ENCODE peak calls at places on chromosomes 4 and X, in seven cellular contexts. One of them, this sample, is unnamed.

GRCh38 chrX:17750436-17750835 is 13.1 kb downstream of the SCML1 start:
- DNase-seq in stimulated activated CD8-positive, alpha-beta memory T cell treated with anti-CD3 and anti-CD28 coated beads, Interleukin-7, amount 100 ng/mL, for 1 hour: no peak
- DNase-seq in activated CD4-positive, alpha-beta T cell treated with anti-CD3 and anti-CD28 coated beads, Interleukin-2, amount 10 ng/mL, durations not matched to agents 7 days and 5 days: no peak
- DNase-seq in AML-193: no peak
- DNase-seq in stimulated activated CD4-positive, alpha-beta T cell treated with anti-CD3 and anti-CD28 coated beads, Interleukin-12 subunit alpha, Interleukin-12 subunit beta, amount 100 ng/mL, for 4 hours: no peak
- DNase-seq in adrenal gland: no peak
- DNase-seq in posterior vena cava: no peak
- DNase-seq in this sample: no peak

GRCh38 chr4:15562114-15562513 is 92.4 kb downstream of the CC2D2A start:
- DNase-seq in stimulated activated CD8-positive, alpha-beta memory T cell treated with anti-CD3 and anti-CD28 coated beads, Interleukin-7, amount 100 ng/mL, for 1 hour: no peak
- DNase-seq in activated CD4-positive, alpha-beta T cell treated with anti-CD3 and anti-CD28 coated beads, Interleukin-2, amount 10 ng/mL, durations not matched to agents 7 days and 5 days: no peak
- DNase-seq in AML-193: no peak
- DNase-seq in stimulated activated CD4-positive, alpha-beta T cell treated with anti-CD3 and anti-CD28 coated beads, Interleukin-12 subunit alpha, Interleukin-12 subunit beta, amount 100 ng/mL, for 4 hours: no peak
- DNase-seq in adrenal gland: no peak
- DNase-seq in posterior vena cava: no peak
- DNase-seq in this sample: no peak

GRCh38 chrX:102085706-102086105 is 39.8 kb upstream of the TCEAL2 start:
- DNase-seq in stimulated activated CD8-positive, alpha-beta memory T cell treated with anti-CD3 and anti-CD28 coated beads, Interleukin-7, amount 100 ng/mL, for 1 hour: no peak
- DNase-seq in activated CD4-positive, alpha-beta T cell treated with anti-CD3 and anti-CD28 coated beads, Interleukin-2, amount 10 ng/mL, durations not matched to agents 7 days and 5 days: peak; percentile 5
- DNase-seq in AML-193: no peak
- DNase-seq in stimulated activated CD4-positive, alpha-beta T cell treated with anti-CD3 and anti-CD28 coated beads, Interleukin-12 subunit alpha, Interleukin-12 subunit beta, amount 100 ng/mL, for 4 hours: no peak
- DNase-seq in adrenal gland: no peak
- DNase-seq in posterior vena cava: no peak
- DNase-seq in this sample: no peak

GRCh38 chrX:38006283-38006682 is at the start of gene SYTL5:
- DNase-seq in stimulated activated CD8-positive, alpha-beta memory T cell treated with anti-CD3 and anti-CD28 coated beads, Interleukin-7, amount 100 ng/mL, for 1 hour: no peak
- DNase-seq in activated CD4-positive, alpha-beta T cell treated with anti-CD3 and anti-CD28 coated beads, Interleukin-2, amount 10 ng/mL, durations not matched to agents 7 days and 5 days: no peak
- DNase-seq in AML-193: no peak
- DNase-seq in stimulated activated CD4-positive, alpha-beta T cell treated with anti-CD3 and anti-CD28 coated beads, Interleukin-12 subunit alpha, Interleukin-12 subunit beta, amount 100 ng/mL, for 4 hours: no peak
- DNase-seq in adrenal gland: no peak
- DNase-seq in posterior vena cava: no peak
- DNase-seq in this sample: no peak

GRCh38 chr4:116332508-116332907 is 752.9 kb downstream of the TRAM1L1 start:
- DNase-seq in stimulated activated CD8-positive, alpha-beta memory T cell treated with anti-CD3 and anti-CD28 coated beads, Interleukin-7, amount 100 ng/mL, for 1 hour: no peak
- DNase-seq in activated CD4-positive, alpha-beta T cell treated with anti-CD3 and anti-CD28 coated beads, Interleukin-2, amount 10 ng/mL, durations not matched to agents 7 days and 5 days: no peak
- DNase-seq in AML-193: no peak
- DNase-seq in stimulated activated CD4-positive, alpha-beta T cell treated with anti-CD3 and anti-CD28 coated beads, Interleukin-12 subunit alpha, Interleukin-12 subunit beta, amount 100 ng/mL, for 4 hours: no peak
- DNase-seq in adrenal gland: no peak
- DNase-seq in posterior vena cava: no peak
- DNase-seq in this sample: no peak

GRCh38 chr4:42865572-42866189 is 26.8 kb upstream of the GRXCR1 start:
- DNase-seq in stimulated activated CD8-positive, alpha-beta memory T cell treated with anti-CD3 and anti-CD28 coated beads, Interleukin-7, amount 100 ng/mL, for 1 hour: no peak
- DNase-seq in activated CD4-positive, alpha-beta T cell treated with anti-CD3 and anti-CD28 coated beads, Interleukin-2, amount 10 ng/mL, durations not matched to agents 7 days and 5 days: peak; percentile 65
- DNase-seq in AML-193: peak; percentile 55
- DNase-seq in stimulated activated CD4-positive, alpha-beta T cell treated with anti-CD3 and anti-CD28 coated beads, Interleukin-12 subunit alpha, Interleukin-12 subunit beta, amount 100 ng/mL, for 4 hours: peak; percentile 15
- DNase-seq in adrenal gland: peak; percentile 73
- DNase-seq in posterior vena cava: no peak
- DNase-seq in this sample: peak; percentile 10

GRCh38 chrX:107714196-107714811 is 61.3 kb downstream of the TSC22D3 start:
- DNase-seq in stimulated activated CD8-positive, alpha-beta memory T cell treated with anti-CD3 and anti-CD28 coated beads, Interleukin-7, amount 100 ng/mL, for 1 hour: no peak
- DNase-seq in activated CD4-positive, alpha-beta T cell treated with anti-CD3 and anti-CD28 coated beads, Interleukin-2, amount 10 ng/mL, durations not matched to agents 7 days and 5 days: no peak
- DNase-seq in AML-193: no peak
- DNase-seq in stimulated activated CD4-positive, alpha-beta T cell treated with anti-CD3 and anti-CD28 coated beads, Interleukin-12 subunit alpha, Interleukin-12 subunit beta, amount 100 ng/mL, for 4 hours: no peak
- DNase-seq in adrenal gland: no peak
- DNase-seq in posterior vena cava: no peak
- DNase-seq in this sample: no peak

GRCh38 chr4:46933686-46934085 is 24.6 kb upstream of the COX7B2 start:
- DNase-seq in stimulated activated CD8-positive, alpha-beta memory T cell treated with anti-CD3 and anti-CD28 coated beads, Interleukin-7, amount 100 ng/mL, for 1 hour: no peak
- DNase-seq in activated CD4-positive, alpha-beta T cell treated with anti-CD3 and anti-CD28 coated beads, Interleukin-2, amount 10 ng/mL, durations not matched to agents 7 days and 5 days: no peak
- DNase-seq in AML-193: no peak
- DNase-seq in stimulated activated CD4-positive, alpha-beta T cell treated with anti-CD3 and anti-CD28 coated beads, Interleukin-12 subunit alpha, Interleukin-12 subunit beta, amount 100 ng/mL, for 4 hours: no peak
- DNase-seq in adrenal gland: no peak
- DNase-seq in posterior vena cava: no peak
- DNase-seq in this sample: no peak

GRCh38 chr4:55706526-55706925 is 70.4 kb upstream of the NMU start:
- DNase-seq in stimulated activated CD8-positive, alpha-beta memory T cell treated with anti-CD3 and anti-CD28 coated beads, Interleukin-7, amount 100 ng/mL, for 1 hour: no peak
- DNase-seq in activated CD4-positive, alpha-beta T cell treated with anti-CD3 and anti-CD28 coated beads, Interleukin-2, amount 10 ng/mL, durations not matched to agents 7 days and 5 days: no peak
- DNase-seq in AML-193: no peak
- DNase-seq in stimulated activated CD4-positive, alpha-beta T cell treated with anti-CD3 and anti-CD28 coated beads, Interleukin-12 subunit alpha, Interleukin-12 subunit beta, amount 100 ng/mL, for 4 hours: no peak
- DNase-seq in adrenal gland: no peak
- DNase-seq in posterior vena cava: no peak
- DNase-seq in this sample: peak; percentile 5

GRCh38 chr4:183507928-183508327 is 3.1 kb downstream of the ING2 start:
- DNase-seq in stimulated activated CD8-positive, alpha-beta memory T cell treated with anti-CD3 and anti-CD28 coated beads, Interleukin-7, amount 100 ng/mL, for 1 hour: no peak
- DNase-seq in activated CD4-positive, alpha-beta T cell treated with anti-CD3 and anti-CD28 coated beads, Interleukin-2, amount 10 ng/mL, durations not matched to agents 7 days and 5 days: no peak
- DNase-seq in AML-193: peak; percentile 44
- DNase-seq in stimulated activated CD4-positive, alpha-beta T cell treated with anti-CD3 and anti-CD28 coated beads, Interleukin-12 subunit alpha, Interleukin-12 subunit beta, amount 100 ng/mL, for 4 hours: no peak
- DNase-seq in adrenal gland: no peak
- DNase-seq in posterior vena cava: no peak
- DNase-seq in this sample: no peak

GRCh38 chr4:133969202-133969873 is 232.3 kb downstream of the PABPC4L start:
- DNase-seq in stimulated activated CD8-positive, alpha-beta memory T cell treated with anti-CD3 and anti-CD28 coated beads, Interleukin-7, amount 100 ng/mL, for 1 hour: no peak
- DNase-seq in activated CD4-positive, alpha-beta T cell treated with anti-CD3 and anti-CD28 coated beads, Interleukin-2, amount 10 ng/mL, durations not matched to agents 7 days and 5 days: no peak
- DNase-seq in AML-193: no peak
- DNase-seq in stimulated activated CD4-positive, alpha-beta T cell treated with anti-CD3 and anti-CD28 coated beads, Interleukin-12 subunit alpha, Interleukin-12 subunit beta, amount 100 ng/mL, for 4 hours: no peak
- DNase-seq in adrenal gland: no peak
- DNase-seq in posterior vena cava: no peak
- DNase-seq in this sample: peak; percentile 37

GRCh38 chr4:5839751-5840674 is 52.9 kb downstream of the CRMP1 start:
- DNase-seq in stimulated activated CD8-positive, alpha-beta memory T cell treated with anti-CD3 and anti-CD28 coated beads, Interleukin-7, amount 100 ng/mL, for 1 hour: no peak
- DNase-seq in activated CD4-positive, alpha-beta T cell treated with anti-CD3 and anti-CD28 coated beads, Interleukin-2, amount 10 ng/mL, durations not matched to agents 7 days and 5 days: no peak
- DNase-seq in AML-193: no peak
- DNase-seq in stimulated activated CD4-positive, alpha-beta T cell treated with anti-CD3 and anti-CD28 coated beads, Interleukin-12 subunit alpha, Interleukin-12 subunit beta, amount 100 ng/mL, for 4 hours: no peak
- DNase-seq in adrenal gland: no peak
- DNase-seq in posterior vena cava: peak; percentile 91
- DNase-seq in this sample: no peak

GRCh38 chrX:13939741-13940597 is 89.7 kb downstream of the GEMIN8 start:
- DNase-seq in stimulated activated CD8-positive, alpha-beta memory T cell treated with anti-CD3 and anti-CD28 coated beads, Interleukin-7, amount 100 ng/mL, for 1 hour: no peak
- DNase-seq in activated CD4-positive, alpha-beta T cell treated with anti-CD3 and anti-CD28 coated beads, Interleukin-2, amount 10 ng/mL, durations not matched to agents 7 days and 5 days: no peak
- DNase-seq in AML-193: no peak
- DNase-seq in stimulated activated CD4-positive, alpha-beta T cell treated with anti-CD3 and anti-CD28 coated beads, Interleukin-12 subunit alpha, Interleukin-12 subunit beta, amount 100 ng/mL, for 4 hours: no peak
- DNase-seq in adrenal gland: no peak
- DNase-seq in posterior vena cava: no peak
- DNase-seq in this sample: no peak

GRCh38 chrX:141341341-141341740 is 99.0 kb upstream of the SPANXC start:
- DNase-seq in stimulated activated CD8-positive, alpha-beta memory T cell treated with anti-CD3 and anti-CD28 coated beads, Interleukin-7, amount 100 ng/mL, for 1 hour: no peak
- DNase-seq in activated CD4-positive, alpha-beta T cell treated with anti-CD3 and anti-CD28 coated beads, Interleukin-2, amount 10 ng/mL, durations not matched to agents 7 days and 5 days: no peak
- DNase-seq in AML-193: no peak
- DNase-seq in stimulated activated CD4-positive, alpha-beta T cell treated with anti-CD3 and anti-CD28 coated beads, Interleukin-12 subunit alpha, Interleukin-12 subunit beta, amount 100 ng/mL, for 4 hours: no peak
- DNase-seq in adrenal gland: no peak
- DNase-seq in posterior vena cava: no peak
- DNase-seq in this sample: peak; percentile 32

GRCh38 chr4:22848332-22848731 is 155.6 kb downstream of the GBA3 start:
- DNase-seq in stimulated activated CD8-positive, alpha-beta memory T cell treated with anti-CD3 and anti-CD28 coated beads, Interleukin-7, amount 100 ng/mL, for 1 hour: no peak
- DNase-seq in activated CD4-positive, alpha-beta T cell treated with anti-CD3 and anti-CD28 coated beads, Interleukin-2, amount 10 ng/mL, durations not matched to agents 7 days and 5 days: no peak
- DNase-seq in AML-193: no peak
- DNase-seq in stimulated activated CD4-positive, alpha-beta T cell treated with anti-CD3 and anti-CD28 coated beads, Interleukin-12 subunit alpha, Interleukin-12 subunit beta, amount 100 ng/mL, for 4 hours: no peak
- DNase-seq in adrenal gland: no peak
- DNase-seq in posterior vena cava: no peak
- DNase-seq in this sample: no peak

GRCh38 chrX:65879977-65880799 is 159.7 kb downstream of the VSIG4 start:
- DNase-seq in stimulated activated CD8-positive, alpha-beta memory T cell treated with anti-CD3 and anti-CD28 coated beads, Interleukin-7, amount 100 ng/mL, for 1 hour: no peak
- DNase-seq in activated CD4-positive, alpha-beta T cell treated with anti-CD3 and anti-CD28 coated beads, Interleukin-2, amount 10 ng/mL, durations not matched to agents 7 days and 5 days: no peak
- DNase-seq in AML-193: no peak
- DNase-seq in stimulated activated CD4-positive, alpha-beta T cell treated with anti-CD3 and anti-CD28 coated beads, Interleukin-12 subunit alpha, Interleukin-12 subunit beta, amount 100 ng/mL, for 4 hours: no peak
- DNase-seq in adrenal gland: no peak
- DNase-seq in posterior vena cava: no peak
- DNase-seq in this sample: no peak

GRCh38 chrX:54029543-54030143 is 14.6 kb downstream of the PHF8 start:
- DNase-seq in stimulated activated CD8-positive, alpha-beta memory T cell treated with anti-CD3 and anti-CD28 coated beads, Interleukin-7, amount 100 ng/mL, for 1 hour: no peak
- DNase-seq in activated CD4-positive, alpha-beta T cell treated with anti-CD3 and anti-CD28 coated beads, Interleukin-2, amount 10 ng/mL, durations not matched to agents 7 days and 5 days: no peak
- DNase-seq in AML-193: no peak
- DNase-seq in stimulated activated CD4-positive, alpha-beta T cell treated with anti-CD3 and anti-CD28 coated beads, Interleukin-12 subunit alpha, Interleukin-12 subunit beta, amount 100 ng/mL, for 4 hours: no peak
- DNase-seq in adrenal gland: no peak
- DNase-seq in posterior vena cava: no peak
- DNase-seq in this sample: no peak

GRCh38 chrX:1102786-1103185 is 109.7 kb downstream of the CRLF2 start:
- DNase-seq in stimulated activated CD8-positive, alpha-beta memory T cell treated with anti-CD3 and anti-CD28 coated beads, Interleukin-7, amount 100 ng/mL, for 1 hour: no peak
- DNase-seq in activated CD4-positive, alpha-beta T cell treated with anti-CD3 and anti-CD28 coated beads, Interleukin-2, amount 10 ng/mL, durations not matched to agents 7 days and 5 days: no peak
- DNase-seq in AML-193: no peak
- DNase-seq in stimulated activated CD4-positive, alpha-beta T cell treated with anti-CD3 and anti-CD28 coated beads, Interleukin-12 subunit alpha, Interleukin-12 subunit beta, amount 100 ng/mL, for 4 hours: no peak
- DNase-seq in adrenal gland: no peak
- DNase-seq in posterior vena cava: peak; percentile 28
- DNase-seq in this sample: no peak

GRCh38 chr4:156100651-156101050 is 147.0 kb upstream of the CTSO start:
- DNase-seq in stimulated activated CD8-positive, alpha-beta memory T cell treated with anti-CD3 and anti-CD28 coated beads, Interleukin-7, amount 100 ng/mL, for 1 hour: no peak
- DNase-seq in activated CD4-positive, alpha-beta T cell treated with anti-CD3 and anti-CD28 coated beads, Interleukin-2, amount 10 ng/mL, durations not matched to agents 7 days and 5 days: no peak
- DNase-seq in AML-193: no peak
- DNase-seq in stimulated activated CD4-positive, alpha-beta T cell treated with anti-CD3 and anti-CD28 coated beads, Interleukin-12 subunit alpha, Interleukin-12 subunit beta, amount 100 ng/mL, for 4 hours: no peak
- DNase-seq in adrenal gland: no peak
- DNase-seq in posterior vena cava: no peak
- DNase-seq in this sample: no peak

This sample was measured in non-pigmented ciliary epithelial cell.